ENCODE peak calls at places on chromosome 2, in five cellular contexts. One of them, this sample, is unnamed.

GRCh38 chr2:100034431-100034830 is 108.0 kb downstream of the AFF3 start:
- DNase-seq in HepG2: no peak
- DNase-seq in HCT116: no peak
- DNase-seq in GM12878: no peak
- DNase-seq in K562: no peak
- DNase-seq in this sample: no peak

GRCh38 chr2:143700865-143701264 is 571.6 kb downstream of the ARHGAP15 start:
- DNase-seq in HCT116: no peak
- DNase-seq in GM12878: no peak
- DNase-seq in HepG2: no peak
- DNase-seq in K562: no peak
- DNase-seq in this sample: no peak

GRCh38 chr2:151975460-151976414 is 123.1 kb downstream of the CACNB4 start:
- DNase-seq in GM12878: no peak
- DNase-seq in K562: no peak
- DNase-seq in HepG2: peak
- DNase-seq in HCT116: no peak
- DNase-seq in this sample: no peak

GRCh38 chr2:65491381-65491903 is 59.0 kb upstream of the SPRED2 start:
- DNase-seq in GM12878: no peak
- DNase-seq in HCT116: no peak
- DNase-seq in K562: no peak
- DNase-seq in HepG2: no peak
- DNase-seq in this sample: no peak

GRCh38 chr2:62991605-62992004 is 59.0 kb upstream of the OTX1 start:
- DNase-seq in GM12878: no peak
- DNase-seq in HepG2: no peak
- DNase-seq in K562: no peak
- DNase-seq in HCT116: no peak
- DNase-seq in this sample: no peak

GRCh38 chr2:189312643-189313042 is 128.6 kb upstream of the WDR75 start:
- DNase-seq in HCT116: no peak
- DNase-seq in K562: no peak
- DNase-seq in HepG2: no peak
- DNase-seq in GM12878: no peak
- DNase-seq in this sample: no peak

GRCh38 chr2:55050133-55050994 is at the start of gene RTN4:
- DNase-seq in GM12878: peak
- DNase-seq in K562: peak
- DNase-seq in HepG2: peak
- DNase-seq in HCT116: peak
- DNase-seq in this sample: peak

GRCh38 chr2:134778372-134778771 is 59.6 kb upstream of the TMEM163 start:
- DNase-seq in K562: no peak
- DNase-seq in HCT116: no peak
- DNase-seq in HepG2: peak
- DNase-seq in GM12878: no peak
- DNase-seq in this sample: no peak

GRCh38 chr2:217047209-217047998 is 187.5 kb upstream of the TNP1 start:
- DNase-seq in HCT116: no peak
- DNase-seq in GM12878: no peak
- DNase-seq in K562: no peak
- DNase-seq in HepG2: peak
- DNase-seq in this sample: no peak

GRCh38 chr2:231576465-231576864 is 16.2 kb upstream of the TEX44 start:
- DNase-seq in HepG2: no peak
- DNase-seq in K562: no peak
- DNase-seq in HCT116: no peak
- DNase-seq in GM12878: no peak
- DNase-seq in this sample: no peak

GRCh38 chr2:200483729-200484198 is 26.1 kb downstream of the KCTD18 start:
- DNase-seq in HCT116: peak
- DNase-seq in HepG2: peak
- DNase-seq in K562: peak
- DNase-seq in GM12878: no peak
- DNase-seq in this sample: peak

GRCh38 chr2:36329746-36330145 is 25.8 kb upstream of the CRIM1 start:
- DNase-seq in GM12878: no peak
- DNase-seq in HepG2: peak
- DNase-seq in HCT116: no peak
- DNase-seq in K562: no peak
- DNase-seq in this sample: no peak

GRCh38 chr2:207930747-207931146 is 94.6 kb downstream of the PLEKHM3 start:
- DNase-seq in GM12878: no peak
- DNase-seq in K562: no peak
- DNase-seq in HCT116: peak
- DNase-seq in HepG2: no peak
- DNase-seq in this sample: no peak

GRCh38 chr2:196123679-196124373 is 47.6 kb downstream of the STK17B start:
- DNase-seq in HepG2: no peak
- DNase-seq in K562: peak
- DNase-seq in GM12878: no peak
- DNase-seq in HCT116: no peak
- DNase-seq in this sample: no peak

GRCh38 chr2:113080134-113080533 is 12.4 kb downstream of the IL1F10 start:
- DNase-seq in GM12878: no peak
- DNase-seq in K562: peak
- DNase-seq in HepG2: peak
- DNase-seq in HCT116: peak
- DNase-seq in this sample: peak

GRCh38 chr2:161139098-161139987 is 20.9 kb upstream of the TANK start:
- DNase-seq in HCT116: no peak
- DNase-seq in HepG2: no peak
- DNase-seq in K562: no peak
- DNase-seq in GM12878: no peak
- DNase-seq in this sample: no peak

GRCh38 chr2:190781604-190782198 is 98.9 kb upstream of the GLS start:
- DNase-seq in GM12878: peak
- DNase-seq in HCT116: peak
- DNase-seq in HepG2: peak
- DNase-seq in K562: peak
- DNase-seq in this sample: peak

GRCh38 chr2:207283356-207283755 is 117.6 kb upstream of the KLF7 start:
- DNase-seq in HepG2: no peak
- DNase-seq in K562: no peak
- DNase-seq in HCT116: no peak
- DNase-seq in GM12878: no peak
- DNase-seq in this sample: no peak

GRCh38 chr2:145975406-145975805 is 1455.5 kb upstream of the ZEB2 start:
- DNase-seq in GM12878: no peak
- DNase-seq in HCT116: no peak
- DNase-seq in HepG2: no peak
- DNase-seq in K562: no peak
- DNase-seq in this sample: no peak

GRCh38 chr2:180728928-180729559 is 251.4 kb upstream of the UBE2E3 start:
- DNase-seq in GM12878: no peak
- DNase-seq in HepG2: no peak
- DNase-seq in K562: no peak
- DNase-seq in HCT116: no peak
- DNase-seq in this sample: no peak

GRCh38 chr2:227461878-227462462 is 10.0 kb upstream of the AGFG1 start:
- DNase-seq in HCT116: no peak
- DNase-seq in GM12878: no peak
- DNase-seq in K562: no peak
- DNase-seq in HepG2: no peak
- DNase-seq in this sample: no peak

GRCh38 chr2:3626118-3626816 is 31.4 kb downstream of the COLEC11 start:
- DNase-seq in K562: no peak
- DNase-seq in GM12878: no peak
- DNase-seq in HepG2: peak
- DNase-seq in HCT116: no peak
- DNase-seq in this sample: no peak

GRCh38 chr2:163970058-163970806 is 234.4 kb upstream of the FIGN start:
- DNase-seq in HepG2: no peak
- DNase-seq in HCT116: no peak
- DNase-seq in K562: no peak
- DNase-seq in GM12878: no peak
- DNase-seq in this sample: no peak

GRCh38 chr2:102809291-102810189 is 47.7 kb downstream of the TMEM182 start:
- DNase-seq in HCT116: no peak
- DNase-seq in GM12878: no peak
- DNase-seq in K562: no peak
- DNase-seq in HepG2: peak
- DNase-seq in this sample: no peak

GRCh38 chr2:233530381-233530780 is 36.2 kb downstream of the USP40 start:
- DNase-seq in GM12878: no peak
- DNase-seq in HepG2: no peak
- DNase-seq in HCT116: no peak
- DNase-seq in K562: no peak
- DNase-seq in this sample: no peak

GRCh38 chr2:173513117-173513516 is 158.4 kb downstream of the CDCA7 start:
- DNase-seq in HepG2: no peak
- DNase-seq in HCT116: no peak
- DNase-seq in GM12878: no peak
- DNase-seq in K562: no peak
- DNase-seq in this sample: no peak

GRCh38 chr2:110929528-110929927 is 191.2 kb upstream of the BCL2L11 start:
- DNase-seq in HepG2: no peak
- DNase-seq in K562: no peak
- DNase-seq in GM12878: no peak
- DNase-seq in HCT116: no peak
- DNase-seq in this sample: no peak

GRCh38 chr2:110828330-110828729 is 96.0 kb downstream of the ACOXL start:
- DNase-seq in HCT116: no peak
- DNase-seq in GM12878: no peak
- DNase-seq in K562: no peak
- DNase-seq in HepG2: no peak
- DNase-seq in this sample: no peak

GRCh38 chr2:236659758-236660150 is 90.1 kb downstream of the ACKR3 start:
- DNase-seq in HepG2: no peak
- DNase-seq in HCT116: no peak
- DNase-seq in GM12878: no peak
- DNase-seq in K562: no peak
- DNase-seq in this sample: no peak

GRCh38 chr2:155190342-155190741 is 491.8 kb downstream of the KCNJ3 start:
- DNase-seq in HCT116: no peak
- DNase-seq in K562: no peak
- DNase-seq in HepG2: peak
- DNase-seq in GM12878: no peak
- DNase-seq in this sample: no peak

GRCh38 chr2:240869109-240869955 is 708 bp downstream of the AGXT start:
- DNase-seq in HCT116: no peak
- DNase-seq in K562: no peak
- DNase-seq in HepG2: no peak
- DNase-seq in GM12878: no peak
- DNase-seq in this sample: no peak

GRCh38 chr2:197158591-197159550 is 151.7 kb downstream of the ANKRD44 start:
- DNase-seq in K562: no peak
- DNase-seq in HepG2: peak
- DNase-seq in GM12878: no peak
- DNase-seq in HCT116: no peak
- DNase-seq in this sample: no peak

GRCh38 chr2:186515376-186515775 is 29.3 kb downstream of the ZC3H15 start:
- DNase-seq in K562: no peak
- DNase-seq in HepG2: no peak
- DNase-seq in HCT116: no peak
- DNase-seq in GM12878: no peak
- DNase-seq in this sample: no peak

GRCh38 chr2:127586746-127587295 is 51.3 kb downstream of the MYO7B start:
- DNase-seq in K562: no peak
- DNase-seq in HCT116: no peak
- DNase-seq in GM12878: no peak
- DNase-seq in HepG2: no peak
- DNase-seq in this sample: no peak
- TF ChIP-seq ZNF274 in K562: no peak
- TF ChIP-seq ZNF274 in HCT116: no peak
- TF ChIP-seq ZNF274 in GM12878: no peak
- TF ChIP-seq ZNF274 in HepG2: no peak
- TF ChIP-seq ZNF274 in this sample: no peak

DNA sequence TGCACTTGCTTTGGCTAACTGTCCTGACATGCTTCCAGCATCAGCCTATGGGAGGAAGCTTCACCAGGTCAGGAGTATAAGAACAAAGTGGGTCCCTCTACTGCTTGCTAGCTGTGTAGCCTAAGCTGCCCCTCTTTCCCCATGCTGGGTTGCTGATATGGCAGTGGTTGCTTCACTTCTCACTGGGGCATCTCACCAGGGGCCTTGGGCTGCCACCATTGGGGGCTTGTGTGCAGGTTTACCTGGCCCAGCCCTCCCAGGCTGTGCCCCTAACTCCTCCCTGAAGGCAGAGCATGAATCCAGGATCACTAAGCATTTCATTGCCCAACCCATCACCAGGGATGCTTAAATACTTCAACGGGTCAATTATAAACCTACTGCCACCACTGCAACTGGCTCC is 817.1 kb upstream of the TMEFF2 start:
- DNase-seq in K562: no peak
- DNase-seq in GM12878: no peak
- DNase-seq in HepG2: no peak
- DNase-seq in HCT116: no peak
- DNase-seq in this sample: no peak
- TF ChIP-seq ZNF274 in K562: no peak
- TF ChIP-seq ZNF274 in GM12878: no peak
- TF ChIP-seq ZNF274 in HepG2: no peak
- TF ChIP-seq ZNF274 in HCT116: no peak
- TF ChIP-seq ZNF274 in this sample: no peak

GRCh38 chr2:192957425-192957824 is 762.7 kb upstream of the TMEFF2 start:
- DNase-seq in GM12878: no peak
- DNase-seq in HepG2: no peak
- DNase-seq in HCT116: no peak
- DNase-seq in K562: no peak
- DNase-seq in this sample: no peak

DNA sequence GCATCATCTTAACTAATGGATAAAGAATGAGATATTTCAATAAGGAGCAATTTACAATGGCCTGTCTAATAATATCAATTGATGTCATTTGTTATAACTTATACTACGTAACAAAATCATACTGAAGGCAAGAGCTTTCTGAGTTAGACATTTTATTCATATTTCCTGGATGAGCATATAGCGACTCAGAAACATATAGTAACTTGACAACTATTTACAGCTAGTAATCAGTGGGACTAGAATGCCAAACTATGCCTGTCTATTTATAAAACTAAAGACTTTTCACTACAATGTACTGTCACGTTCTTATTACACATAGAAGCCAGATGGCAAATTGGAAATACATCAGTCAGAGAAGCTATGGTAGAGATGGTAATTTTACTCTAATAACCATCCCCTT is 766.2 kb upstream of the TMEFF2 start:
- DNase-seq in HepG2: no peak
- DNase-seq in GM12878: no peak
- DNase-seq in HCT116: no peak
- DNase-seq in K562: no peak
- DNase-seq in this sample: no peak
- TF ChIP-seq ZNF274 in HepG2: no peak
- TF ChIP-seq ZNF274 in GM12878: no peak
- TF ChIP-seq ZNF274 in HCT116: no peak
- TF ChIP-seq ZNF274 in K562: no peak
- TF ChIP-seq ZNF274 in this sample: no peak

DNA sequence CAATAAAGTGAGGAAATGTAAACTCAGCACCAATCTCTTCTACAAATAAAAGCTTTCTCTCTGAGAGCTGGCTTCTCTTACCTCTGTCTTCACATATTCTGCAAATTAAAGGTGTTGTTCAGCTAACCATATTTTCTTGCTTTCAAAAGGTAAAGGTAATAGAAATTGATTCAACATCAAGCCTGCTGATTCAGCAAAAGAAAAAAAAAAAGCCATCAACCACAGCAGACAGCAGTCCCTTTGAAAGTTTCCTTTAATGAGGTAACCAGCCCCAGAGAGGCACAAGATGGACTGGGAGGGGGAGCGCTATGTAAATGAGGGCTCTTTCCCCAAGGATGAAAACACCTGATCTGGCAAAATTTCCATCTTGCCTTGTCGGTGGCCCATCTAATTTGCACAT is 155.0 kb upstream of the SOX11 start:
- DNase-seq in HCT116: no peak
- DNase-seq in K562: no peak
- DNase-seq in GM12878: no peak
- DNase-seq in HepG2: no peak
- DNase-seq in this sample: no peak
- TF ChIP-seq ZNF274 in HCT116: no peak
- TF ChIP-seq ZNF274 in K562: no peak
- TF ChIP-seq ZNF274 in GM12878: no peak
- TF ChIP-seq ZNF274 in HepG2: no peak
- TF ChIP-seq ZNF274 in this sample: no peak